ENCODE peak calls at places on chromosome 1, in eight cellular contexts. E is AG10803; A is bronchial epithelial cell; H is mammary epithelial cell; V is activated CD8-positive, alpha-beta T cell treated with anti-CD3 and anti-CD28 coated beads for 36 hours; Q is H9; W is ascending aorta; L is AG09309. Y is an unnamed sample.

GRCh38 chr1:229653420-229653819 is 27.4 kb downstream of the URB2 start:
- DNase-seq in Q (no peak), E (no peak), V (no peak), A (no peak), L (no peak), W (no peak), H (no peak), Y (no peak)

GRCh38 chr1:115669886-115670285 is 28.1 kb downstream of the VANGL1 start:
- DNase-seq in L (no peak), W (no peak), V (no peak), Q (no peak), H (no peak), E (peak; percentile 28), A (no peak), Y (no peak)

GRCh38 chr1:183223467-183223866 is 37.4 kb downstream of the LAMC2 start:
- DNase-seq in Q (no peak), A (no peak), L (no peak), E (peak; percentile 34), W (no peak), V (no peak), H (no peak), Y (no peak)

GRCh38 chr1:19477284-19478240 is 7.8 kb downstream of the CAPZB start:
- DNase-seq in Q (no peak), L (no peak), V (peak; percentile 87), W (peak; percentile 65), H (no peak), A (no peak), E (no peak), Y (peak; percentile 59)

GRCh38 chr1:146007785-146008133 is 11.4 kb upstream of the TXNIP start:
- DNase-seq in W (no peak), H (no peak), Q (no peak), A (no peak), E (no peak), V (no peak), L (no peak), Y (no peak)

GRCh38 chr1:16977377-16977776 is 3.0 kb downstream of the MFAP2 start:
- DNase-seq in E (no peak), H (no peak), A (no peak), L (no peak), Q (no peak), V (no peak), W (no peak), Y (no peak)

GRCh38 chr1:164774413-164774812 is 215.4 kb downstream of the PBX1 start:
- DNase-seq in H (no peak), V (no peak), W (no peak), L (no peak), A (no peak), E (no peak), Q (no peak), Y (no peak)

GRCh38 chr1:180256353-180257027 is 26.4 kb downstream of the LHX4 start:
- DNase-seq in H (no peak), A (no peak), V (no peak), Q (no peak), E (no peak), L (no peak), W (no peak), Y (no peak)

GRCh38 chr1:243179714-243180113 is 75.4 kb downstream of the CEP170 start:
- DNase-seq in H (no peak), L (no peak), Q (no peak), V (no peak), W (no peak), E (no peak), A (peak; percentile 4), Y (no peak)

GRCh38 chr1:158117854-158118691 is 62.6 kb upstream of the CD1D start:
- DNase-seq in Q (peak; percentile 92), W (peak; percentile 76), E (peak; percentile 40), L (no peak), A (peak; percentile 29), V (peak; percentile 67), H (no peak), Y (peak; percentile 64)

GRCh38 chr1:235129774-235130570 is 1.3 kb upstream of the TOMM20 start:
- DNase-seq in V (no peak), A (no peak), W (no peak), Q (no peak), H (no peak), L (no peak), E (no peak), Y (no peak)

GRCh38 chr1:53526451-53527101 is 67.4 kb downstream of the DMRTB1 start:
- DNase-seq in V (no peak), A (no peak), L (peak; percentile 27), Q (no peak), H (no peak), W (peak; percentile 79), E (peak; percentile 86), Y (no peak)

GRCh38 chr1:107529511-107530149 is 388.8 kb downstream of the NTNG1 start:
- DNase-seq in V (peak; percentile 25), W (no peak), L (peak; percentile 31), A (peak; percentile 71), E (peak; percentile 73), Q (peak; percentile 37), H (peak; percentile 70), Y (peak; percentile 65)

GRCh38 chr1:115215703-115216521 is 122.1 kb downstream of the NGF start:
- DNase-seq in H (no peak), A (peak; percentile 68), V (no peak), L (no peak), Q (no peak), E (no peak), W (no peak), Y (no peak)

GRCh38 chr1:18473195-18473815 is 7.4 kb upstream of the KLHDC7A start:
- DNase-seq in W (no peak), Q (no peak), A (no peak), H (no peak), V (no peak), E (no peak), L (no peak), Y (no peak)

GRCh38 chr1:118827207-118827606 is 160.9 kb downstream of the TBX15 start:
- DNase-seq in A (no peak), L (no peak), E (no peak), W (no peak), H (no peak), V (no peak), Q (no peak), Y (no peak)

GRCh38 chr1:118825619-118826018 is 162.5 kb downstream of the TBX15 start:
- DNase-seq in Q (no peak), H (no peak), L (no peak), V (no peak), E (no peak), A (no peak), W (no peak), Y (no peak)

GRCh38 chr1:118815909-118816308 is 172.2 kb downstream of the TBX15 start:
- DNase-seq in Q (no peak), L (no peak), A (no peak), W (no peak), H (no peak), E (no peak), V (no peak), Y (no peak)

GRCh38 chr1:118826669-118827068 is 161.5 kb downstream of the TBX15 start:
- DNase-seq in W (no peak), H (peak; percentile 26), V (no peak), A (peak; percentile 55), L (no peak), Q (no peak), E (no peak), Y (no peak)

GRCh38 chr1:118821801-118822200 is 166.3 kb downstream of the TBX15 start:
- DNase-seq in A (no peak), L (no peak), W (no peak), V (no peak), H (no peak), E (peak; percentile 46), Q (no peak), Y (no peak)
- TF ChIP-seq CTCF in A (no peak), L (no peak), W (no peak), V (no peak), H (no peak), E (no peak), Q (no peak), Y (no peak)

GRCh38 chr1:94819945-94820746 is at the start of gene SLC44A3:
- DNase-seq in E (peak; percentile 39), V (peak; percentile 30), A (no peak), Q (peak; percentile 75), W (peak; percentile 68), L (no peak), H (peak; percentile 41), Y (peak; percentile 34)
- TF ChIP-seq CTCF in E (no peak), V (no peak), A (peak; percentile 51), Q (peak; percentile 44), W (no peak), L (peak; percentile 25), H (peak; percentile 35), Y (no peak)

GRCh38 chr1:203196371-203196770 is 9.9 kb upstream of the CHI3L1 start:
- DNase-seq in V (no peak), A (no peak), E (peak; percentile 11), H (no peak), L (no peak), Q (peak; percentile 49), W (no peak), Y (no peak)
- TF ChIP-seq CTCF in V (no peak), A (no peak), E (peak; percentile 29), H (peak; percentile 3), L (peak; percentile 23), Q (peak; percentile 46), W (no peak), Y (no peak)

GRCh38 chr1:162276493-162276892 is 100.2 kb downstream of the SPATA46 start:
- DNase-seq in A (peak; percentile 35), Q (no peak), V (no peak), H (peak; percentile 16), E (peak; percentile 34), W (no peak), L (no peak), Y (peak; percentile 37)
- TF ChIP-seq CTCF in A (peak; percentile 17), Q (peak; percentile 39), V (peak; percentile 27), H (peak; percentile 57), E (peak; percentile 51), W (no peak), L (peak; percentile 41), Y (no peak)

GRCh38 chr1:232793944-232794343 is 11.3 kb upstream of the MAP10 start:
- DNase-seq in W (no peak), Q (no peak), L (peak; percentile 70), E (peak; percentile 70), V (peak; percentile 16), H (peak; percentile 47), A (peak; percentile 63), Y (no peak)
- TF ChIP-seq CTCF in W (no peak), Q (no peak), L (peak; percentile 52), E (peak; percentile 47), V (no peak), H (peak; percentile 51), A (peak; percentile 56), Y (no peak)

DNA sequence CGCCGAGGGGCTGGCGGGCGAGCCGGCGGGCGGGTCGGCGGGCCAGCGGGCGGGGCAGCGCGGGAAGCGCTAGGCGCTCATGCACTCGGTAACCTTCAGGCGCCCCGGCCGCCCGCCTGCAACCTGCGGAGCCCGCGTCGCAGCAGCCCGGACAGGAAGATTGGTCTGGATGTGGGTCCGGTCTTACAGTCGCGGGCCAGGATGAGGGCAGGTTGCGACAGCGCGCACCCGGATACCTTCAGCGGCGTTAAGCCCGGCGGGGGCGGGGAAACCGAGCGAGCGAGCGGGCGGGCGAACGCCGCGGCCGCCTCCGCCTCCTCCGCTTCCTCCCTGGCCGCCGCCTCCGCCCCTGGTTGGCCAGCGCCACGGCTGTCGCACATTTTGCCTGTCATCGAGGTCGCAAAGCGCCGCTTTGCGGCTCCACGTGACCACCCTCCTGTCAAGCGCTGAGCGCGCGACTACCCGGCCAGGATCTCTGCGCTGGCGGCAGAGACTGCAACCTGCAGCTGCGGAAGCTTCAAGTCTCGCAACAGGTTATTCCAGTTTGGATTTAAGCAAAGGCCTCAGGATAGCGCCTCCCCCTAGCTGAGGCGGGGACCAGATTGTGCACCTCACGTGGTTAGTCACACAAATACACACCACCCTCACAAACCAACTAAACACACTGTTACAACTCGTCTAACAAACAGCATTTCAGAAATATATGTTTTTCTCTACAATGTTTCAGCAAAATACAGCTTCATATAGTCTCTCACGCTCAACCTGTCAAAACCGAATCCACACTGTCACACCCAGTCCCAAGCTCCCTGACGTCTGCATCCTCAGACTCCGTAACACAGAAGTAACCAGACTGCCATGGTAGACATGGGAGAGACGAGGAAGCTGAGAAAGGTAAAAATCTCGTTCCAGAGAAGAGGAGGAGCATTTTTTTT is at the start of gene FAF1:
- DNase-seq in Q (peak; percentile 98), W (peak; percentile 98), L (peak; percentile 74), H (peak; percentile 98), A (peak; percentile 98), E (peak; percentile 94), V (peak; percentile 96), Y (peak; percentile 98)
- TF ChIP-seq CTCF in Q (peak; percentile 60), W (peak; percentile 25), L (no peak), H (peak; percentile 44), A (peak; percentile 40), E (peak; percentile 17), V (peak; percentile 23), Y (no peak)